ENCODE peak calls at places on chromosome X, in five cellular contexts. One of them, this sample, is unnamed.

GRCh38 chrX:24245201-24245600 is 68.7 kb downstream of the SUPT20HL2 start:
- DNase-seq in AG04450: no peak
- DNase-seq in ovary: no peak
- DNase-seq in H9: no peak
- DNase-seq in tibial artery: no peak
- DNase-seq in this sample: no peak

GRCh38 chrX:2801223-2801622 is 27.5 kb upstream of the GYG2 start:
- DNase-seq in ovary: no peak
- DNase-seq in H9: peak
- DNase-seq in tibial artery: no peak
- DNase-seq in AG04450: no peak
- DNase-seq in this sample: no peak

GRCh38 chrX:150897371-150898319 is 823 bp downstream of the CD99L2 start:
- DNase-seq in H9: peak
- DNase-seq in AG04450: no peak
- DNase-seq in tibial artery: no peak
- DNase-seq in ovary: peak
- DNase-seq in this sample: no peak

GRCh38 chrX:54509401-54509800 is 13.4 kb upstream of the FGD1 start:
- DNase-seq in tibial artery: no peak
- DNase-seq in ovary: no peak
- DNase-seq in H9: no peak
- DNase-seq in AG04450: no peak
- DNase-seq in this sample: no peak

GRCh38 chrX:54444752-54445151 is 4.5 kb downstream of the TSR2 start:
- DNase-seq in ovary: no peak
- DNase-seq in H9: no peak
- DNase-seq in AG04450: no peak
- DNase-seq in tibial artery: no peak
- DNase-seq in this sample: no peak

GRCh38 chrX:50618788-50619558 is 148.3 kb upstream of the DGKK start:
- DNase-seq in AG04450: no peak
- DNase-seq in H9: no peak
- DNase-seq in tibial artery: no peak
- DNase-seq in ovary: no peak
- DNase-seq in this sample: no peak

GRCh38 chrX:120761810-120762209 is 113.9 kb downstream of the CT47B1 start:
- DNase-seq in tibial artery: no peak
- DNase-seq in H9: no peak
- DNase-seq in ovary: no peak
- DNase-seq in AG04450: no peak
- DNase-seq in this sample: no peak

GRCh38 chrX:69236641-69237040 is 71.4 kb upstream of the PJA1 start:
- DNase-seq in AG04450: no peak
- DNase-seq in ovary: no peak
- DNase-seq in tibial artery: no peak
- DNase-seq in H9: no peak
- DNase-seq in this sample: no peak

GRCh38 chrX:110219920-110220319 is 98.0 kb downstream of the AMMECR1 start:
- DNase-seq in H9: no peak
- DNase-seq in ovary: no peak
- DNase-seq in AG04450: no peak
- DNase-seq in tibial artery: no peak
- DNase-seq in this sample: no peak

GRCh38 chrX:82125103-82125502 is 923.2 kb downstream of the SH3BGRL start:
- DNase-seq in tibial artery: no peak
- DNase-seq in H9: no peak
- DNase-seq in AG04450: no peak
- DNase-seq in ovary: no peak
- DNase-seq in this sample: no peak

GRCh38 chrX:44580466-44580865 is 37.8 kb upstream of the FUNDC1 start:
- DNase-seq in H9: no peak
- DNase-seq in ovary: no peak
- DNase-seq in tibial artery: no peak
- DNase-seq in AG04450: peak
- DNase-seq in this sample: peak

GRCh38 chrX:131262738-131263679 is 26.1 kb downstream of the IGSF1 start:
- DNase-seq in H9: peak
- DNase-seq in ovary: no peak
- DNase-seq in AG04450: no peak
- DNase-seq in tibial artery: no peak
- DNase-seq in this sample: peak

GRCh38 chrX:16528620-16529019 is 121.3 kb upstream of the S100G start:
- DNase-seq in AG04450: no peak
- DNase-seq in ovary: no peak
- DNase-seq in tibial artery: no peak
- DNase-seq in H9: no peak
- DNase-seq in this sample: no peak

DNA sequence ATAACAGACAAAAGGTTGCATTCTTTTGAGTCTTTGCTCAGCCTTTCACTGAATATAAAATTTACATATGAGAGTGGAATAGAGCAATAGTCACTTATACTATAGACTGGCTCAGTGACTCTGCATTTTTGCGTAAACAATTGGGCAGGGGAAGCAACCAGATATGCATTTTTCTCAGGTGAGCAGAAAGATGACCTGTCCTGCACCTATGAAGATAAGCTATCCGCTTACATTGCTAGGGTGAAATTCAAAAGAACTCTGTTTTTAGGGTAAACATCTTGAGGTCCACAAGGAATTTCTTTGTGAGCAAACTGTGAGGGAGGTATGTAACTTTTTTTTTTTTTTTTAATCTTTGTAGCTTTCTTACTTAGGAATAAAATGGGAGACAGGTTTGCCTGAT is 602.4 kb upstream of the PRKX start:
- DNase-seq in tibial artery: no peak
- DNase-seq in ovary: no peak
- DNase-seq in AG04450: no peak
- DNase-seq in H9: no peak
- DNase-seq in this sample: peak
- H3K27ac ChIP-seq in tibial artery: no peak
- H3K27ac ChIP-seq in ovary: no peak
- H3K27ac ChIP-seq in AG04450: no peak
- H3K27ac ChIP-seq in H9: no peak
- H3K27ac ChIP-seq in this sample: peak

GRCh38 chrX:13223868-13224555 is 95.8 kb downstream of the ATXN3L start:
- DNase-seq in AG04450: peak
- DNase-seq in tibial artery: no peak
- DNase-seq in H9: no peak
- DNase-seq in ovary: no peak
- DNase-seq in this sample: peak
- H3K27ac ChIP-seq in AG04450: peak
- H3K27ac ChIP-seq in tibial artery: no peak
- H3K27ac ChIP-seq in H9: no peak
- H3K27ac ChIP-seq in ovary: no peak
- H3K27ac ChIP-seq in this sample: peak

GRCh38 chrX:19666950-19667349 is 151.6 kb upstream of the MAP3K15 start:
- DNase-seq in AG04450: no peak
- DNase-seq in H9: no peak
- DNase-seq in ovary: no peak
- DNase-seq in tibial artery: no peak
- DNase-seq in this sample: no peak

GRCh38 chrX:19672211-19672814 is 157.0 kb upstream of the MAP3K15 start:
- DNase-seq in tibial artery: no peak
- DNase-seq in AG04450: no peak
- DNase-seq in H9: no peak
- DNase-seq in ovary: no peak
- DNase-seq in this sample: peak

GRCh38 chrX:19670854-19671620 is 155.7 kb upstream of the MAP3K15 start:
- DNase-seq in H9: peak
- DNase-seq in AG04450: peak
- DNase-seq in tibial artery: no peak
- DNase-seq in ovary: peak
- DNase-seq in this sample: peak

GRCh38 chrX:19673334-19674040 is 158.2 kb upstream of the MAP3K15 start:
- DNase-seq in tibial artery: peak
- DNase-seq in H9: no peak
- DNase-seq in AG04450: peak
- DNase-seq in ovary: peak
- DNase-seq in this sample: peak

DNA sequence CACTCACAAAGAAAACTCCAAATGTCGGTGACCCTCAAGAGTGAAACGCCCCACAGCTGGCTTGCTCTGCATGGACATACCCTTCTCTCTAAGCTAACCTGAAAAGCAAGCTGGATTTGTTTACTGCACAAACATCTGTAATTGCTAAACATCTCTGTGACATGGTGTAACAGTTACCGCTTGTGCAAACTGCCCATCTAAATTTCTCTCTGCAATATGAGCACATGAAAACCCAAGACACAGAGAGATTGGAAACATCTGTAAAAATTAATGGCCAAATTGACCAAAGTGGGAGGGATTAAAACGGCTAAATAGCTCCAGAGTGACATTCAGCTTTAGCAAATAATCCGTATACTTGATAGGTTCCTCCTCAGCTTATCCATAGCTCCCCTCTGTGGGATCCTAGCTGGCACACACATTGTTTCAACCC is 155.0 kb upstream of the MAP3K15 start:
- DNase-seq in ovary: no peak
- DNase-seq in H9: no peak
- DNase-seq in tibial artery: no peak
- DNase-seq in AG04450: peak
- DNase-seq in this sample: no peak
- H3K27ac ChIP-seq in ovary: no peak
- H3K27ac ChIP-seq in H9: no peak
- H3K27ac ChIP-seq in tibial artery: no peak
- H3K27ac ChIP-seq in AG04450: peak
- H3K27ac ChIP-seq in this sample: peak

DNA sequence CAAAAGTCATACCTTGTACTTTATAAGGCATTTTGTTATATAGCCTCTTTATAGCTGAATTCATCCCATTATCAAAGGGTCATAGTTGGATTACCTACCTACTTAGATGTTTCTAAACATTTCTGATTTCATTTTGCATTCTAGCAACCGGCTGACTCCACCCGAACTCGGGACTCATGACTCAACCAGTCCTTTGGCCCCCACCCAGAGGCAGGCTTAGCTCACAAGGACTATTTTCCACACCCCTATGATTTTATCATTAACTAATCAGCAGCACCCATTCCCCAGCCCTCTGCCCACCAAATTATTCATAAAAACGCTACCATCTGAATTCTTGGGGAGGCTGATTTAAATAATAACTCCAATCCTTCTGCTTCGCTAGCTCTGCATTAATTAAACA is 80.0 kb upstream of the EGFL6 start:
- DNase-seq in AG04450: no peak
- DNase-seq in ovary: no peak
- DNase-seq in tibial artery: peak
- DNase-seq in H9: no peak
- DNase-seq in this sample: no peak
- H3K27ac ChIP-seq in AG04450: no peak
- H3K27ac ChIP-seq in ovary: no peak
- H3K27ac ChIP-seq in tibial artery: no peak
- H3K27ac ChIP-seq in H9: no peak
- H3K27ac ChIP-seq in this sample: no peak

DNA sequence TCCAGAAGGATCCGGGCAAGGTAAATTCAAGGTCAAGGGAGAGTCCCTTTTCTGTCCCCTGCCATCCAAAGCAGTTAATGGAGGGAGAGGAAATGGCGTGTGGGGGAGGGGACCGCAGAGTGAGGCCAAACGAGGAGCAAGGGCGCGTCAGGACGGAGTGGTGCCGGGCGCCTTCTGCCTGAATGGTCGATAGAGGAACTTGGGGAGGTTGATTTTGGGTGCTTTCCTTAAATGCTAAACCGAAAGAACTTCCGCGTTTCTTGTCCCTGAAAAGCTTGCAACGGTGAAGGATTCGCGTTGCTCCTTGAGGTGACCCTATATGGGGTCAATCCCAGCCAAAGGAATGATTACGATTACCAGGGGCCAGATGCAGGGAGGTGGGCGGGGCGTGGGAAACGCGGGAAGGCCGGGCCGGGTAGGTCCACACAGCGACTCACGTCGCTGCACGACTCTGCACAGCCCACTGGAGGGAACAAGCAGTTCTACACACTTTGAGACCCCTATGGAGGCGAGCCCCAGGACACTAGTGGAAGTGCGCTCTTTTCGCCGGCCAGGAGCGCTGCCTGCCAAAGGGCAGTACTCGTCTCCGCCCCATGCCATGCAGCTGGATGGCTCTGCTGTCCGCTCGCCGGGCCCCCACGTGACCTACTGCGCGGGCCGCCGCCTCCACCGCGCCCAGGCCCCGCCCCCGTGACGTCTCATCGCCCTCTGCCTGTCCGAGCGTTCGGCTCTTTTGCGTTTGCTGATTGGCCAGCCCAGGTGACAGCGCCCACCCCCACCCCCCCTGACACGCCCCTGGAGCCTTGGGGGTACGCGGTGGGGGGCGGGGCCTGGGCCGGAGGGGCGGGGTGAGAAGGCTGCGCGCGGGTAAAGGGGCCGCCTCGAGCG is 452 bp upstream of the GK start:
- DNase-seq in AG04450: peak
- DNase-seq in tibial artery: peak
- DNase-seq in H9: peak
- DNase-seq in ovary: peak
- DNase-seq in this sample: peak
- H3K27ac ChIP-seq in AG04450: peak
- H3K27ac ChIP-seq in tibial artery: peak
- H3K27ac ChIP-seq in H9: peak
- H3K27ac ChIP-seq in ovary: no peak
- H3K27ac ChIP-seq in this sample: no peak

DNA sequence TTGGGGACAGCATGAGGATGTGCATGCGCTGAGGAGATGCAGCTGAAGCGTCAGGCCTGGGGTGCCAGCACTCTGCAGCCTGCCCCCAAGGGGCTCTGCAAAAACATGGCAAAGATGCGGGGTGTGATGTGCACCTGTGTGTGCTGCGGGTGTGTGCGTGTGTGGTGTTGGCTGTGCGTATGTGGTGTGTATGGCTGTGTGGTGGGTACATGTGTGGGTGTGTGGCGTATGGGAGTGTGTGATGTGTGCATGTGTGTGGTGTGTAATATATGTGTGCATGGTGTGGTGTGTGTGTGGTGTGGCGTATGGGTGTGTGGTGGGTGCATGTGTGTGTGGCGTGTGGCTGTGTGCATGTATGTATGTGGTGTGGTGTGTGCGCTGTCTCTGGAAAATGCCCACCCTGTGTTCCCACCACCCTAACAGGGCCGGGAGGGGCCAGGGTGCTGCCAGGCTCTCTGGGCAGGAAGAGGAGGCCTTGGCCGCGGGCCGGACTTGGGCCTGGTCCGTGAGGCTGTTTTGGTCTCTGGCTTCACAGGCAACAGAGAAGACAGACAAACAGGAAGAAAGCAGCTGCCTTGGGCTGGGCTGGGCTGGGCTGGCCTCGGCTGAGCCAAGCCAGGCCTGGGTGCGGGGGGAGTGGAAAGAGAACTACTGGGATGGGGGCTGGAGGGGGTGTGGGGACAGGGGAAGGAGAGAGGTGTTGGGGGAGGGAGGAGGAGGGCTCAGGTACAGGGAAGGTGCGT is 1.1 kb upstream of the AVPR2 start:
- DNase-seq in ovary: no peak
- DNase-seq in tibial artery: no peak
- DNase-seq in H9: peak
- DNase-seq in AG04450: no peak
- DNase-seq in this sample: no peak
- H3K27ac ChIP-seq in ovary: no peak
- H3K27ac ChIP-seq in tibial artery: no peak
- H3K27ac ChIP-seq in H9: no peak
- H3K27ac ChIP-seq in AG04450: no peak
- H3K27ac ChIP-seq in this sample: no peak